ENCODE peak calls at places on chromosomes 11 and 22, in eight cellular contexts. U is RWPE1; Y is HEK293T; L is AML-193; J is stimulated activated naive B cell treated with anti-CD40 and anti-IgM and Interleukin-4, amounts not matched to agents 10 μg/mL and 1 μg/mL and 100 μg/mL, for 72 hours; P is RPMI7951; X is stimulated activated CD4-positive, alpha-beta T cell treated with anti-CD3 and anti-CD28 coated beads, Interleukin-1b, Interleukin-23, amount 100 ng/mL, for 4 hours; F is GM20000. K is an unnamed sample.
A peak's percentile ranks its signal among the peaks of the same experiment; 100 is the strongest.

GRCh38 chr11:73950869-73951710 is at the start of gene DNAJB13:
- DNase-seq in F (peak; percentile 86), L (peak; percentile 40), Y (peak; percentile 78), U (peak; percentile 71), X (no peak), J (no peak), P (peak; percentile 44), K (no peak)

GRCh38 chr11:9982796-9983579 is 311.0 kb downstream of the SBF2 start:
- DNase-seq in X (no peak), Y (no peak), P (peak; percentile 93), U (no peak), F (no peak), L (no peak), J (no peak), K (no peak)

GRCh38 chr11:107592256-107592655 is 1.3 kb downstream of the ELMOD1 start:
- DNase-seq in J (no peak), P (no peak), Y (no peak), X (no peak), F (no peak), L (no peak), U (no peak), K (no peak)

GRCh38 chr11:102099755-102100154 is 10.5 kb upstream of the YAP1 start:
- DNase-seq in U (no peak), F (no peak), L (no peak), P (no peak), J (no peak), X (no peak), Y (no peak), K (no peak)

GRCh38 chr11:122342089-122342749 is 226.2 kb upstream of the BLID start:
- DNase-seq in P (peak; percentile 28), J (no peak), L (no peak), U (peak; percentile 43), Y (no peak), F (no peak), X (no peak), K (no peak)

GRCh38 chr11:27423125-27423524 is 49.5 kb downstream of the LGR4 start:
- DNase-seq in J (no peak), U (peak; percentile 48), P (peak; percentile 63), X (no peak), F (no peak), L (peak; percentile 6), Y (peak; percentile 31), K (no peak)

GRCh38 chr11:86275493-86276370 is 26.3 kb upstream of the HIKESHI start:
- DNase-seq in J (no peak), Y (no peak), U (no peak), X (no peak), L (no peak), F (no peak), P (no peak), K (no peak)

GRCh38 chr22:32473388-32473952 is 1.1 kb upstream of the FBXO7 start:
- DNase-seq in Y (peak; percentile 69), J (peak; percentile 28), X (no peak), L (peak; percentile 57), U (peak; percentile 23), P (peak; percentile 57), F (peak; percentile 64), K (no peak)

GRCh38 chr11:95359323-95359656 is 128.3 kb upstream of the SESN3 start:
- DNase-seq in P (no peak), X (no peak), U (no peak), J (no peak), F (no peak), L (no peak), Y (no peak), K (no peak)

GRCh38 chr11:66317322-66317765 is 500 bp upstream of the CD248 start:
- DNase-seq in Y (no peak), U (no peak), P (no peak), X (no peak), L (no peak), F (no peak), J (no peak), K (no peak)

GRCh38 chr11:30342736-30343166 is 19.8 kb downstream of the ARL14EP start:
- DNase-seq in F (peak; percentile 57), U (no peak), L (no peak), Y (no peak), X (no peak), P (no peak), J (peak; percentile 74), K (peak; percentile 96)

GRCh38 chr11:114478768-114479167 is 39.5 kb downstream of the REXO2 start:
- DNase-seq in X (no peak), J (no peak), U (peak; percentile 33), F (no peak), P (peak; percentile 60), Y (no peak), L (no peak), K (no peak)

K was measured in GM12864.